ENCODE peak calls at places on chromosomes 13 and 19, in ten cellular contexts. Y is left colon; D is WTC11; L is A673; M is endothelial cell of umbilical vein; V is activated CD4-positive, alpha-beta T cell treated with anti-CD3 and anti-CD28 coated beads, Interleukin-2, amount 50 U/mL, for 4 hours; B is stimulated activated naive CD8-positive, alpha-beta T cell treated with anti-CD3 and anti-CD28 coated beads, Interleukin-15, Interleukin-2, amounts not matched to agents 100 U/mL and 50 U/mL, for 24 hours; W is IMR-90; A is ovary; U is A549. E is an unnamed sample.

GRCh38 chr19:11963566-11964355 is 1.1 kb upstream of the ZNF763 start:
- DNase-seq in Y (peak), D (peak), L (peak), M (peak), V (peak), B (peak), W (peak), A (peak), U (no peak), E (peak)

GRCh38 chr19:15562861-15563260 is 52.2 kb upstream of the CYP4F8 start:
- DNase-seq in Y (no peak), D (no peak), L (peak), M (no peak), V (no peak), B (no peak), W (peak), A (no peak), U (no peak), E (no peak)

GRCh38 chr13:39587939-39588338 is 15.1 kb downstream of the LHFPL6 start:
- DNase-seq in Y (no peak), D (no peak), L (no peak), M (no peak), V (no peak), B (no peak), W (no peak), A (no peak), U (no peak), E (no peak)

GRCh38 chr19:5128932-5129389 is 160.0 kb downstream of the KDM4B start:
- DNase-seq in Y (no peak), D (no peak), L (peak), M (peak), V (no peak), B (no peak), W (no peak), A (peak), U (no peak), E (peak)

GRCh38 chr19:1177322-1178114 is 3.5 kb upstream of the SBNO2 start:
- DNase-seq in Y (no peak), D (no peak), L (no peak), M (peak), V (no peak), B (no peak), W (peak), A (peak), U (peak), E (no peak)

GRCh38 chr13:94967183-94968039 is 255.1 kb upstream of the SOX21 start:
- DNase-seq in Y (no peak), D (peak), L (peak), M (peak), V (no peak), B (peak), W (no peak), A (peak), U (peak), E (no peak)

GRCh38 chr13:38570706-38571105 is 116.2 kb upstream of the FREM2 start:
- DNase-seq in Y (no peak), D (no peak), L (no peak), M (no peak), V (no peak), B (no peak), W (no peak), A (no peak), U (no peak), E (no peak)

GRCh38 chr13:84812789-84813188 is 930.5 kb upstream of the SLITRK1 start:
- DNase-seq in Y (no peak), D (no peak), L (no peak), M (no peak), V (no peak), B (no peak), W (no peak), A (no peak), U (no peak), E (no peak)

GRCh38 chr19:43634877-43635560 is 4.6 kb downstream of the CADM4 start:
- DNase-seq in Y (no peak), D (no peak), L (no peak), M (no peak), V (no peak), B (no peak), W (no peak), A (peak), U (no peak), E (no peak)

GRCh38 chr19:38070573-38070972 is 153.4 kb downstream of the DPF1 start:
- DNase-seq in Y (no peak), D (no peak), L (no peak), M (no peak), V (no peak), B (no peak), W (peak), A (no peak), U (no peak), E (no peak)

GRCh38 chr19:4991538-4991937 is 22.6 kb downstream of the KDM4B start:
- DNase-seq in Y (no peak), D (no peak), L (no peak), M (no peak), V (no peak), B (no peak), W (no peak), A (no peak), U (no peak), E (no peak)

GRCh38 chr19:11355160-11356073 is at the start of gene PLPPR2:
- DNase-seq in Y (peak), D (peak), L (peak), M (peak), V (peak), B (peak), W (peak), A (peak), U (peak), E (peak)

GRCh38 chr13:45511310-45512147 is 46.8 kb downstream of the COG3 start:
- DNase-seq in Y (no peak), D (no peak), L (peak), M (peak), V (no peak), B (no peak), W (peak), A (no peak), U (peak), E (peak)

GRCh38 chr13:93789058-93789457 is 562.5 kb downstream of the GPC6 start:
- DNase-seq in Y (no peak), D (no peak), L (no peak), M (no peak), V (no peak), B (no peak), W (no peak), A (no peak), U (no peak), E (no peak)

GRCh38 chr19:296476-297225 is 5.4 kb upstream of the PLPP2 start:
- DNase-seq in Y (peak), D (no peak), L (no peak), M (no peak), V (no peak), B (no peak), W (no peak), A (no peak), U (no peak), E (no peak)

GRCh38 chr19:39193785-39194184 is 3.0 kb upstream of the NCCRP1 start:
- DNase-seq in Y (no peak), D (no peak), L (no peak), M (no peak), V (no peak), B (no peak), W (no peak), A (no peak), U (peak), E (no peak)